ENCODE peak calls at places on chromosomes 1 and 21, in six cellular contexts. D, I, U, B, T and Q are unnamed samples.

GRCh38 chr1:233140974-233141373 is 154.6 kb downstream of the PCNX2 start:
- DNase-seq in T (no peak), U (no peak), I (no peak), D (no peak), B (no peak), Q (no peak)

GRCh38 chr1:39757501-39757900 is 13.6 kb downstream of the OXCT2 start:
- DNase-seq in B (no peak), U (no peak), I (no peak), T (no peak), D (no peak), Q (no peak)

GRCh38 chr1:152566681-152567080 is at the start of gene LCE3E:
- DNase-seq in B (no peak), I (no peak), D (no peak), U (no peak), T (no peak), Q (no peak)

GRCh38 chr1:220431840-220432239 is 96.1 kb upstream of the MARK1 start:
- DNase-seq in I (no peak), T (no peak), D (no peak), U (no peak), B (peak; percentile 27), Q (no peak)

GRCh38 chr1:21724098-21724497 is 54.9 kb upstream of the RAP1GAP start:
- DNase-seq in I (no peak), U (no peak), D (no peak), B (no peak), T (no peak), Q (no peak)

GRCh38 chr1:203327684-203328457 is 22.6 kb downstream of the BTG2 start:
- DNase-seq in B (peak; percentile 75), T (peak; percentile 53), I (peak; percentile 65), U (no peak), D (no peak), Q (no peak)

GRCh38 chr21:32844653-32845443 is 73.3 kb upstream of the PAXBP1 start:
- DNase-seq in I (peak; percentile 2), D (peak; percentile 21), U (no peak), B (no peak), T (peak; percentile 43), Q (no peak)

GRCh38 chr1:248828845-248829244 is 3.1 kb upstream of the SH3BP5L start:
- DNase-seq in T (peak; percentile 93), B (no peak), D (no peak), U (no peak), I (no peak), Q (no peak)

GRCh38 chr1:30140566-30140965 is 582.8 kb downstream of the MATN1 start:
- DNase-seq in D (no peak), I (no peak), B (no peak), U (peak; percentile 26), T (no peak), Q (no peak)

GRCh38 chr1:24641646-24642151 is 1.4 kb upstream of the SRRM1 start:
- DNase-seq in D (no peak), B (peak; percentile 42), U (peak; percentile 40), I (no peak), T (peak; percentile 16), Q (no peak)

GRCh38 chr1:93114403-93114802 is 35.3 kb downstream of the MTF2 start:
- DNase-seq in D (no peak), I (no peak), T (peak; percentile 50), B (no peak), U (no peak), Q (no peak)

GRCh38 chr21:35528109-35529042 is 479.3 kb upstream of the RUNX1 start:
- DNase-seq in T (peak; percentile 20), B (peak; percentile 41), I (peak; percentile 4), D (no peak), U (no peak), Q (no peak)

GRCh38 chr1:173393655-173393993 is 83.5 kb upstream of the PRDX6 start:
- DNase-seq in B (no peak), D (no peak), I (no peak), T (peak; percentile 78), U (no peak), Q (no peak)

GRCh38 chr21:42107881-42108553 is 36.9 kb downstream of the UMODL1 start:
- DNase-seq in D (no peak), I (peak; percentile 57), T (peak; percentile 65), U (peak; percentile 75), B (peak; percentile 29), Q (no peak)

GRCh38 chr1:228079601-228080263 is 2.8 kb upstream of the ARF1 start:
- DNase-seq in B (no peak), T (no peak), U (no peak), I (no peak), D (no peak), Q (no peak)

DNA sequence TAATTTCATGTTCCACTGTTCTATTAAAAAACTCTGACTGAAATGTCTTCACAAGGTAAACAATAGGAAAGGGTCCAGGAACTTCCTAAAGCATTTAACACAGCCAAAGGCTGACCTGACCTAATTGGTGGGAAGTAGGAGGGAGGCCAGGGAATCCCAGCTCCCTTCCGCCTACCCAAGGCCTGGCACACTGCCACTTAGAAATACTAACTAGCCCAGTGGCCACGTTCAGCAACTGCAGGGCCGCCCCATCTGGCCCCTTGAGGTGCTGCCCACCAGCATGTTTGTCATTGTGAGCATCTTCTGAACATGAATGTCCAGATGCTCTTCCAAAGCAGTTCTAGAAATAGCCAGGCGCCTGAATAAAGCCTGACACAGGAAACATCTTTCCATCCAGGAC is 44.7 kb upstream of the BCL9 start:
- DNase-seq in U (no peak), B (peak; percentile 60), I (peak; percentile 62), T (peak; percentile 37), D (peak; percentile 19), Q (peak; percentile 26)
- TF ChIP-seq CTCF in U (peak; percentile 15), B (peak; percentile 44), I (peak; percentile 32), T (peak; percentile 41), D (peak; percentile 3), Q (no peak)

GRCh38 chr1:66452162-66452561 is 81.8 kb upstream of the SGIP1 start:
- DNase-seq in I (no peak), D (no peak), U (no peak), B (no peak), T (no peak), Q (no peak)
- TF ChIP-seq CTCF in I (no peak), D (peak; percentile 5), U (no peak), B (no peak), T (no peak), Q (no peak)

DNA sequence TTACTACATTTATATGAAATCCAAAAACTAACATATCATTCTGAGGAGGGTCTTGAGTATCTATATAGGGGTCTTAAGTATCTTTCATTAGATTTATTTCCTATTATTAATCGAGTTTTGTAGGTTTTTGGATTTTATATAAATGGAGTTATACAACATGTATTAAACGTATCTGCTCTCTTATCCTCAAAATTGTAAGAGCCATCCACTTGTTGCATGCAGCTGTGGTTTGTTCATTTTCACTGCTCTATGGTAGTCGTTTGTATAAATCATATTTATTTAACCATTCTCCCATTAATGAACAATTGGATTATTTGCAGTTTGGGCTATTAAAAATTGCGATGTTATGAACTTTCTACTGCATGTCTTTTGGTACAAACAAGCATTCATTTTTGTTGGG is 97.1 kb downstream of the ENAH start:
- DNase-seq in U (no peak), D (no peak), I (no peak), T (no peak), B (no peak), Q (no peak)
- TF ChIP-seq CTCF in U (no peak), D (no peak), I (no peak), T (no peak), B (no peak), Q (no peak)

GRCh38 chr1:155053531-155054105 is 2.5 kb downstream of the ADAM15 start:
- DNase-seq in B (no peak), I (no peak), T (no peak), D (no peak), U (no peak), Q (no peak)

GRCh38 chr1:155051342-155051776 is 243 bp downstream of the ADAM15 start:
- DNase-seq in I (no peak), B (no peak), T (no peak), U (no peak), D (no peak), Q (no peak)

GRCh38 chr1:155050560-155051341 is at the start of gene ADAM15:
- DNase-seq in T (peak; percentile 53), B (peak; percentile 89), I (peak; percentile 94), D (peak; percentile 54), U (peak; percentile 90), Q (peak; percentile 73)

GRCh38 chr1:155051777-155052398 is 772 bp downstream of the ADAM15 start:
- DNase-seq in T (peak; percentile 13), D (no peak), I (peak; percentile 49), U (no peak), B (peak; percentile 81), Q (no peak)

DNA sequence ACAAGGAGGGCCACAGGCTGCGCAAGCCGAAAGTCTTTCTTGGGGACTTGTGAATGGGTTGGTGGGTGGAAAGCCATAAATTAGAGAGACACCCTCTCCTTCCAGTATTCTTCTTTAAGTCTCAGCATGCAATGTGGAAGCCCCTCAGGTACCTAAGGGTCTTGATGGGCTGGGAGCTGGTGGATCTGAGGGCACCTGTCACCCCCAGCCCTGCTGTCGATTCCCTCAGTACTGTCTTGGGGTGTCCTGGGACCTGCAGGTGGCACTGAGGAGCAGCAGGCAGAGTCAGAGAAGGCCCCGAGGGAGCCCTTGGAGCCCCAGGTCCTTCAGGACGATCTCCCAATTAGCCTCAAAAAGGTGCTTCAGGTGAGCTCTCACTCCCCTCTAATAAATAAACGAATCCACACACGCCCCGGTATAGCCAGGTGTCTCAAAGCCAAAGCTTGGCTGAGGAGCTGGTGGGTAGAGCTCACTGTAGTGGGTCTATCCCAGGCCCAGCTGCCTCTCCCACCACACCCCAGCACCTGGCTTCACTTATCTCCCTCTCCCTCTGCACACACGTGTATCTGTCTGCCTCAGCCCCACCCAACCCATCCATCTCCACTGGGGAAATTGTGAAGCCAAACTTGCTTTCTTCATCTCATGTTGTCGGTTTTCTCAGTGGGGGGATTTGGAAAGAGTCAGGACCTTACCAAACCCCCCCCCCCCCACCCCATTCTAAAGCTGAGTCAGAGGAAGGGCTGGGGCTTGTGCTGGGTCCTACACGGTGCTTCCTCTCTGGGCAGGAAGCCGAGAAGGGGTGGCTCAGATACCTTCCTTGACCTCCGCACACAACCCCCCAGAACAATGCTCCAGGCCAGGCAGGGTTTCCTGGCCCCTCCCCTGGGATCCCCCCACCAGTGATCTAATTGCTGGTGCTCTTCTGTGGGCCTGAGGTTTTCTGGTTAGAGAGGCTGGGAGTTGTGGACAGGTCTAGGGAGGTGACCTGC is 1.6 kb downstream of the ADAM15 start:
- DNase-seq in D (no peak), U (no peak), B (peak; percentile 74), T (no peak), I (peak; percentile 64), Q (no peak)
- TF ChIP-seq CTCF in D (no peak), U (no peak), B (peak; percentile 30), T (peak; percentile 24), I (peak; percentile 59), Q (no peak)

DNA sequence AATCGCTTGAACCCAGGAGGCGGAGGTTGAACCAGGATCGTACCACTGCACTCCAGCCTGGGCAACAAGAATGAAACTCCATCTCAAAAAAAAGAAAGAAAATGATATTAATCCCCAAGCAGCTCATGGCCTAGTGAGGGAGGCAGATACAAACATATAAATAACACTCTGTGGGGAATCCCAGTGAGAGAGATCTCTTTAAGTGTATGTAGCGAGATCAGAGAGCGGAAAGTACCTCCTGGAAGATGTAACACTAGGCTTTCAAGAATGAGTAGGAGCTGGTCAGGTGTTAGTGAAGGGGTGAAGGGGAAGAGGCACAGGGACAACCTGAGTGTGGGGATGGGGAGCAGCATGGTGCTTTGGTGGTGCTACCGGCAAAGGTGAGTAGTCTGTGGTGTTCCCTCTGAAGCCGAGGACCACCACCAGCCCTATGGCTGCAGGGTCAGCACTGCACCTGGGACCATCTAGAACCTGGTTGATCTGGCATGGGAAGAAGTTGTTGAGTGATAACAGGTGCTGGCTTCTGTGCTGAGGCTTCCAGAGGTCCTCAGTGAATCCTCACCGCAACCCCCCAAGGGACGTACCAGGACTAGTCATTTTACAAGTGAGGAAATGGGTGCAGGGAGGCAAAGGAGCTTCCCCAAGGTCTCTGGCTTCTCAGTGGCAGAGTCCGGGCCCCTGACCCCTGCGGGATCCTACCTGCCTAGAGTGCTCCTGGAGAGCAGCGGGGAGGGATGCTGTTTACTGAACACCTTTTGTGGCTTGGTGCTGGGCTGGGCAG is 367.6 kb upstream of the VAMP3 start:
- DNase-seq in D (no peak), T (peak; percentile 68), I (no peak), B (no peak), U (peak; percentile 24), Q (no peak)
- TF ChIP-seq CTCF in D (no peak), T (no peak), I (no peak), B (no peak), U (no peak), Q (no peak)